ENCODE peak calls at places on chromosome 22, in ten cellular contexts. D, Q, H, P, J, L, G, C, Y and O are unnamed samples. For H3K4me1, the result is how much of the 10 kb centered on the place peaks cover.

GRCh38 chr22:25060522-25061071 is 108.1 kb downstream of the KIAA1671 start:
- DNase-seq in D (no peak), Q (no peak), H (no peak), P (no peak), J (no peak), L (no peak), G (no peak), C (no peak), Y (no peak), O (no peak)

GRCh38 chr22:43088979-43089717 is at the start of gene TTLL1:
- DNase-seq in D (peak), Q (peak), H (peak), P (peak), J (peak), L (peak), G (peak), C (no peak), Y (peak), O (peak)

GRCh38 chr22:20964799-20965103 is 2.3 kb upstream of the AIFM3 start:
- DNase-seq in D (no peak), Q (no peak), H (peak), P (no peak), J (no peak), L (no peak), G (no peak), C (no peak), Y (no peak), O (no peak)

GRCh38 chr22:20237480-20238440 is 30.4 kb downstream of the RTN4R start:
- DNase-seq in D (no peak), Q (no peak), H (no peak), P (no peak), J (peak), L (no peak), G (no peak), C (no peak), Y (no peak), O (no peak)

GRCh38 chr22:24040946-24041345 is 29.8 kb downstream of the CABIN1 start:
- DNase-seq in D (no peak), Q (no peak), H (peak), P (no peak), J (no peak), L (no peak), G (no peak), C (no peak), Y (no peak), O (no peak)

GRCh38 chr22:35560366-35560765 is 19.7 kb downstream of the RASD2 start:
- DNase-seq in D (no peak), Q (no peak), H (no peak), P (no peak), J (no peak), L (no peak), G (no peak), C (no peak), Y (no peak), O (no peak)

GRCh38 chr22:45585437-45585755 is 82.7 kb downstream of the FBLN1 start:
- DNase-seq in D (no peak), Q (no peak), H (no peak), P (peak), J (no peak), L (no peak), G (no peak), C (no peak), Y (no peak), O (peak)

GRCh38 chr22:42318967-42319366 is 48.5 kb upstream of the TCF20 start:
- DNase-seq in D (no peak), Q (no peak), H (no peak), P (no peak), J (no peak), L (no peak), G (no peak), C (no peak), Y (no peak), O (no peak)

GRCh38 chr22:19713650-19714319 is 518 bp upstream of the SEPTIN5 start:
- DNase-seq in D (no peak), Q (peak), H (peak), P (no peak), J (no peak), L (no peak), G (no peak), C (no peak), Y (no peak), O (no peak)

GRCh38 chr22:44190381-44190976 is 9.8 kb downstream of the PARVG start:
- DNase-seq in D (no peak), Q (no peak), H (no peak), P (no peak), J (no peak), L (no peak), G (no peak), C (no peak), Y (no peak), O (peak)

GRCh38 chr22:19645391-19645790 is 68.9 kb upstream of the SEPTIN5 start:
- DNase-seq in D (no peak), Q (no peak), H (peak), P (no peak), J (no peak), L (no peak), G (no peak), C (no peak), Y (no peak), O (no peak)

GRCh38 chr22:42347281-42347824 is 76.9 kb upstream of the TCF20 start:
- DNase-seq in D (no peak), Q (no peak), H (no peak), P (no peak), J (no peak), L (no peak), G (no peak), C (no peak), Y (no peak), O (no peak)

GRCh38 chr22:24440718-24441405 is 13.5 kb downstream of the ADORA2A start:
- DNase-seq in D (no peak), Q (no peak), H (peak), P (no peak), J (no peak), L (no peak), G (no peak), C (no peak), Y (no peak), O (peak)

GRCh38 chr22:20115691-20116375 is at the start of gene RANBP1:
- DNase-seq in D (no peak), Q (peak), H (no peak), P (no peak), J (no peak), L (no peak), G (no peak), C (no peak), Y (no peak), O (peak)

GRCh38 chr22:20126284-20127029 is 5.1 kb upstream of the ZDHHC8 start:
- DNase-seq in D (no peak), Q (no peak), H (no peak), P (no peak), J (no peak), L (no peak), G (no peak), C (no peak), Y (no peak), O (no peak)

GRCh38 chr22:49047461-49047860 is 780.2 kb downstream of the BRD1 start:
- DNase-seq in D (no peak), Q (no peak), H (no peak), P (no peak), J (no peak), L (no peak), G (no peak), C (no peak), Y (no peak), O (no peak)

GRCh38 chr22:49618689-49618953 is 209.1 kb downstream of the BRD1 start:
- DNase-seq in D (no peak), Q (no peak), H (no peak), P (no peak), J (no peak), L (no peak), G (no peak), C (no peak), Y (no peak), O (peak)

GRCh38 chr22:24398409-24398808 is 29.0 kb upstream of the ADORA2A start:
- DNase-seq in D (no peak), Q (no peak), H (no peak), P (no peak), J (no peak), L (no peak), G (no peak), C (no peak), Y (no peak), O (no peak)

GRCh38 chr22:27874756-27875155 is 44.3 kb downstream of the PITPNB start:
- DNase-seq in D (no peak), Q (no peak), H (no peak), P (no peak), J (no peak), L (no peak), G (no peak), C (no peak), Y (no peak), O (no peak)

GRCh38 chr22:27874185-27874584 is 44.9 kb downstream of the PITPNB start:
- DNase-seq in D (no peak), Q (no peak), H (no peak), P (no peak), J (no peak), L (no peak), G (no peak), C (no peak), Y (no peak), O (no peak)

GRCh38 chr22:27872488-27872887 is 46.6 kb downstream of the PITPNB start:
- DNase-seq in D (no peak), Q (no peak), H (no peak), P (no peak), J (no peak), L (no peak), G (no peak), C (no peak), Y (no peak), O (no peak)

GRCh38 chr22:27871306-27872014 is 47.6 kb downstream of the PITPNB start:
- DNase-seq in D (no peak), Q (no peak), H (no peak), P (no peak), J (no peak), L (no peak), G (no peak), C (no peak), Y (no peak), O (no peak)

GRCh38 chr22:27873476-27873875 is 45.6 kb downstream of the PITPNB start:
- DNase-seq in D (no peak), Q (no peak), H (no peak), P (no peak), J (no peak), L (no peak), G (no peak), C (no peak), Y (no peak), O (no peak)
- H3K4me1 ChIP-seq in D (under half), Q (under half), H (under half), P (under half), J (under half), L (under half), G (under half), C (under half), Y (under half), O (under half)

DNA sequence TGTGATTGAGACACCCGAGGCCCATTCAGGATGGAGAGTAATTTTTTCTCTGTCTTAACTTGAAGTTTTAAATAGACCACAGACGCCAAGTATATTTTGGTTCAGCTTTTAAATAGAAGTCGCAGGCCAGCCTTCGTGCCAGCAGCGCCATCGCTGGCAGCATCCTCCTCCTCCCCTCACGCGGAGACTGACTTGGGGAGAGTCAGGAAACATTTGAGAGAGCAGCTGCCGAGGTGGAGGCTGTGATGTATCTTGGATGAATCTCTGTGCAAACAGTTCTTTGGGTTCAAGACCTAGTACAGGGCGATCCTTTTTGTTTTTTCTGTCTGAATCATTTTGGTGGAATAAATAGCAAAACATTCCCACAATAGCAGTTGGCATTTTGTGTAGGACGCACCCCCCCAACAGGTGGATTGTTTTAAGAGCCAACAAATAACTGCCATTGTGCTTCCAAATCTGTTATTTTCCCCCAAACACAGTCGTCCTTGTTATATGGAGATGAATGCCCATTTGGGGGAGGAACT is 920 bp upstream of the DMC1 start:
- DNase-seq in D (peak), Q (peak), H (peak), P (no peak), J (no peak), L (no peak), G (peak), C (no peak), Y (no peak), O (peak)
- H3K9ac ChIP-seq in D (peak), Q (no peak), H (peak), P (peak), J (peak), L (peak), G (peak), C (peak), Y (peak), O (peak)

DNA sequence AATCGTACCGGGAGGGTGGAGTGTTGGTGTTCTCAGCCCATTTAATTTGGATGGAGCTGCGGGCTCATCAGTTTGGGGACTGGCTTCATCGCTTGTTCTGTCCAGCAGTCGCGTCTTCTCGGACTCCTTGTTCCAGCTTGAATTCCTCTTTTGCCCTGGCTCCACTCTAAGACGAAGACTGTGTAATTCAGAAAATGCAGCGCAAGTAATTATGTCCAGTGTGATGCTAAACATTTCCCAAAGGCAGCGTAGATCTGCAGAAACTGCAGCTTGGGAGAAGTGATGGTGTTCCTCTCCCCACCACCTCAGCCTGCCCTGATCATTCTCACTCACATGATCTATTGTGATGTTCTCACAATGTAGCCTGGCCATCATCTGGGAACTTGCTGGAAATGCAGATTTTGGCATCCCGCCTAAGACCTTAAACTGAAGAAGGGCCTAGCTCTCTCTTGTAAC is 666 bp downstream of the SLC25A18 start:
- DNase-seq in D (no peak), Q (no peak), H (no peak), P (peak), J (peak), L (no peak), G (no peak), C (no peak), Y (no peak), O (peak)
- H3K4me3 ChIP-seq in D (no peak), Q (no peak), H (no peak), P (peak), J (peak), L (no peak), G (no peak), C (no peak), Y (no peak), O (no peak)

GRCh38 chr22:39868741-39869140 is 24.8 kb downstream of the ENTHD1 start:
- DNase-seq in D (no peak), Q (no peak), H (no peak), P (no peak), J (no peak), L (no peak), G (no peak), C (no peak), Y (peak), O (no peak)
- H3K4me1 ChIP-seq in D (under half), Q (under half), H (under half), P (under half), J (under half), L (under half), G (under half), C (under half), Y (under half), O (under half)

GRCh38 chr22:26553056-26553752 is 36.7 kb downstream of the TPST2 start:
- DNase-seq in D (no peak), Q (no peak), H (no peak), P (peak), J (peak), L (no peak), G (no peak), C (peak), Y (no peak), O (no peak)
- H3K9ac ChIP-seq in D (no peak), Q (no peak), H (no peak), P (no peak), J (peak), L (no peak), G (no peak), C (peak), Y (no peak), O (peak)

DNA sequence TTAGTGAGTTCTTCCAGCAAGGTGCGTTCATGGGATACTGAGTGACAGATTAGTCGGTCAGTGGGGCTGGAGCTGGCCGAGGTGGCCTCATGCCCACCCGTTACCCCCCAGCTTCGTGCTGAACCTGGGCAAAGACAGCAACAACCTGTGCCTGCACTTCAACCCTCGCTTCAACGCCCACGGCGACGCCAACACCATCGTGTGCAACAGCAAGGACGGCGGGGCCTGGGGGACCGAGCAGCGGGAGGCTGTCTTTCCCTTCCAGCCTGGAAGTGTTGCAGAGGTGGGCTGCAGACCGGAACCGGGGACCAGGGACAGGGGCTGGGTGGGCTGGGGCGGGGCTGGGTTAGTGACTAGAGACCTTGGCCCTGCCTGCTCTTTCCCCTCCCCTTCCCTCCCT is 2.9 kb downstream of the LGALS1 start:
- DNase-seq in D (no peak), Q (no peak), H (no peak), P (no peak), J (peak), L (no peak), G (no peak), C (no peak), Y (no peak), O (no peak)
- H3K4me3 ChIP-seq in D (no peak), Q (no peak), H (no peak), P (peak), J (peak), L (no peak), G (no peak), C (no peak), Y (peak), O (no peak)